ENCODE peak calls at places on chromosome 16, in seven cellular contexts. K, Q, A, S, W, V and U are unnamed samples.
A peak's percentile ranks its signal among the peaks of the same experiment; 100 is the strongest.

GRCh38 chr16:4426021-4426684 is 485 bp downstream of the DNAJA3 start:
- DNase-seq in W (no peak), Q (no peak), A (no peak), V (no peak), K (no peak), S (no peak), U (no peak)

GRCh38 chr16:30523768-30524574 is 2.4 kb downstream of the ZNF768 start:
- DNase-seq in A (no peak), S (no peak), V (no peak), W (no peak), K (no peak), Q (no peak), U (no peak)

GRCh38 chr16:56643080-56643778 is 4.8 kb downstream of the MT1A start:
- DNase-seq in Q (peak; percentile 89), K (peak; percentile 59), S (peak; percentile 89), W (peak; percentile 91), A (peak; percentile 78), V (no peak), U (peak; percentile 92)

GRCh38 chr16:69193860-69194259 is 6.9 kb downstream of the SNTB2 start:
- DNase-seq in K (no peak), W (no peak), Q (no peak), S (no peak), A (no peak), V (no peak), U (no peak)

GRCh38 chr16:31869511-31870201 is 4.0 kb upstream of the ZNF267 start:
- DNase-seq in S (peak; percentile 32), Q (no peak), K (peak; percentile 38), A (no peak), W (peak; percentile 80), V (no peak), U (peak; percentile 86)

GRCh38 chr16:20094157-20094556 is 20.5 kb upstream of the GPR139 start:
- DNase-seq in A (no peak), V (no peak), K (no peak), W (no peak), Q (no peak), S (no peak), U (no peak)

GRCh38 chr16:19841184-19841583 is 43.5 kb downstream of the GPRC5B start:
- DNase-seq in A (no peak), Q (no peak), S (no peak), K (no peak), W (no peak), V (no peak), U (no peak)

GRCh38 chr16:4094138-4094773 is 22.0 kb downstream of the ADCY9 start:
- DNase-seq in A (no peak), K (no peak), S (no peak), Q (no peak), W (peak; percentile 50), V (peak; percentile 37), U (peak; percentile 11)

GRCh38 chr16:30948956-30949654 is at the start of gene ORAI3:
- DNase-seq in A (no peak), W (peak; percentile 89), V (peak; percentile 86), S (peak; percentile 81), K (peak; percentile 68), Q (peak; percentile 77), U (peak; percentile 97)

GRCh38 chr16:11249233-11250061 is 6.6 kb downstream of the SOCS1 start:
- DNase-seq in Q (no peak), A (no peak), V (no peak), W (no peak), K (no peak), S (no peak), U (no peak)

GRCh38 chr16:80058236-80058635 is 457.7 kb upstream of the MAF start:
- DNase-seq in W (no peak), A (no peak), V (peak; percentile 70), K (peak; percentile 37), Q (no peak), S (peak; percentile 22), U (no peak)

GRCh38 chr16:87129771-87130170 is 187.4 kb downstream of the C16orf95 start:
- DNase-seq in A (peak; percentile 29), W (no peak), V (no peak), Q (no peak), K (no peak), S (no peak), U (no peak)

GRCh38 chr16:19396555-19397011 is 21.1 kb upstream of the TMC5 start:
- DNase-seq in A (no peak), Q (peak; percentile 87), W (peak; percentile 68), K (peak; percentile 74), S (peak; percentile 84), V (peak; percentile 67), U (no peak)

GRCh38 chr16:70434489-70435260 is 4.2 kb downstream of the ST3GAL2 start:
- DNase-seq in S (no peak), Q (no peak), A (no peak), W (no peak), V (no peak), K (no peak), U (no peak)

GRCh38 chr16:66899945-66900688 is 18.6 kb downstream of the CDH16 start:
- DNase-seq in V (no peak), S (peak; percentile 86), W (peak; percentile 82), Q (peak; percentile 87), A (no peak), K (peak; percentile 28), U (no peak)

GRCh38 chr16:83954577-83955016 is 1.6 kb downstream of the OSGIN1 start:
- DNase-seq in W (peak; percentile 90), K (peak; percentile 63), V (no peak), A (peak; percentile 54), Q (peak; percentile 56), S (peak; percentile 74), U (peak; percentile 83)

GRCh38 chr16:6111390-6111789 is 1013.8 kb upstream of the EEF2KMT start:
- DNase-seq in V (no peak), K (no peak), Q (no peak), W (no peak), A (no peak), S (no peak), U (no peak)

DNA sequence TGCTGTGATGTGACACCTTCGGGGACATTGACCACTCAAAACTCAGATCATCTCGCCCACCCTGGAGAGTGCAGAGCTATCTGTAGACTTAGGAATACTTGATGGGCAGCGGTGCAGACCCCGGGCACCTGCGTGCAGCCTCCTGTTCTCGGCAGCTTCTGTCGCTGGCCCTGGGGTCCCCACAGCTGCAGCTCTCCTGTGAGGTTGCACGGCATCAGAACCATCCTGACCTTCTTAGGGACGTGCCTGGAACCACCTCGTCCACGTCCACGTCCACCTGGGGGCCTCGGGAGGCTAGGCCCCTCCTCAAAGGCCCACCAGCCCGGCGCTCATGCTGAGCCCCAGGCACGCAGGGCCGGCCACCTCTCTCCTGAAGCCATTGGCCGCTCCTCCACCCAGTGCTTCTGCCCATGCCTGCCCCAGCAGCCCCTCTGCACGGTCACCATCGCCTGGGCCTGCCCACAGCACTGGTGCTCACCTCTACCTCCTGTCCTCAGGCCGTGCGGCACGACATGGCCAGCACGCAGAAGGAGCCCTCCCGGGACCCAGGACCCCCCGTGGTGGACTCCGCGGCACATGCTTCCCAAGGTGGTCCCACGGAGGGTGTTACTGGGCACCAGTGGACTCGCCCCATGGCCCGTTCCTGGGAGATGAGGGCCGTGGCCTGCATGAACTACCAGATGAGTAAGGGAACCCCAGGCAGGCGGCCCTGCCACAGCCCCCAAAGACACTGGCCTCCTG is 2.3 kb upstream of the WFIKKN1 start:
- DNase-seq in W (no peak), S (no peak), V (peak; percentile 64), A (no peak), K (no peak), Q (no peak), U (peak; percentile 76)
- TF ChIP-seq POLR2AphosphoS5 in W (no peak), S (no peak), V (no peak), A (peak; percentile 11), K (no peak), Q (no peak), U (no peak)

DNA sequence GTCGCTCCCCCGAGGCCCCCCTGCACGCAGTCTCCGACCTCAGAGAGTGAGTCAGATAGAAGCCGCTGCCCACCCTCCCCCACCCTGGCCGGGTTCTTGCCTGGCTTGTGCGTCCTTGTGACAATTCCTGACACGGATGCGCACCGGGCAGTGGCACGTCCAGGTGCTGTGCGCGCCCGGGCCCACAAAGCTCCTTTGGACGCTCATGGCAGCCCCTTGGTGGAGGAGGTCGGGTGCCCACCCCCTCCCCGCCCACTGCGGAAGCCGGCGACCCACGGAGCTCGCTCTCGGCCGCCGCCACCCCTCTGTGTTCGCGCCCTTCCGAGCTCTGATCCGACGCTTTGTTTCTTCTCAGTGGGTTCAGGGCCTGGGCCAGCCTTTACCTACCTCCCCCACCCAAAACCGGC is 662 bp upstream of the TUBB3 start:
- DNase-seq in Q (peak; percentile 50), W (peak; percentile 72), V (peak; percentile 87), S (peak; percentile 66), K (no peak), A (peak; percentile 82), U (no peak)
- TF ChIP-seq POLR2A in Q (no peak), W (no peak), V (no peak), S (no peak), K (no peak), A (peak; percentile 18), U (no peak)

DNA sequence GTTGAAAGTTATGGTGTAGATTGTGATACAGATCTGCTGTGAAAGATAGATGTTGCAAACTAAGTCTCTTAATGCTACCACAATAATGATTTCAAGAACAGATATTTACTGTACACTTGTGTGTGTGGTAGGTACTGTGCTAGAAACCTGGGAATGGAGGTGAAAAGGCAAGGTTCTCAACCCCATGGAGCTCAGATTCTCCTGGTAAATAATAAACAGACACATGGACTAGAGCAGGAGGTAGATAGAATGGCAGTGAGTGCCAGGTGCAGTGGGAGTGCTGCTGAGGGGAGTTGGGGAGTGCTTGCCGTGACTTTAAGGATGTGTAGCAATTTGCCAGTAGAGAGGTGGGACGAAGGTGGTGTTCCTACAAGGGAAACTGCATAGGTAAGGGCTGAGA is 34.9 kb downstream of the MRTFB start:
- DNase-seq in V (no peak), W (no peak), K (no peak), Q (no peak), S (no peak), A (no peak), U (no peak)
- H3K4me1 ChIP-seq in V (peaks cover 33% of the 10 kb centered on the region), W (peaks cover 53% of the 10 kb centered on the region), K (no peaks in the 10 kb centered on the region), Q (peaks cover 81% of the 10 kb centered on the region), S (peaks cover 17% of the 10 kb centered on the region), A (peaks cover 13% of the 10 kb centered on the region), U (peaks cover 38% of the 10 kb centered on the region)

GRCh38 chr16:53430363-53430762 is 3.9 kb upstream of the RBL2 start:
- DNase-seq in W (no peak), Q (no peak), K (no peak), S (no peak), A (no peak), V (no peak), U (no peak)

GRCh38 chr16:53434436-53435065 is at the start of gene RBL2:
- DNase-seq in Q (peak; percentile 87), A (no peak), S (peak; percentile 89), V (peak; percentile 89), W (peak; percentile 86), K (peak; percentile 77), U (peak; percentile 97)

GRCh38 chr16:53433509-53433908 is 762 bp upstream of the RBL2 start:
- DNase-seq in A (no peak), Q (no peak), V (no peak), W (peak; percentile 57), K (peak; percentile 37), S (no peak), U (no peak)

GRCh38 chr16:53435066-53435688 is 906 bp downstream of the RBL2 start:
- DNase-seq in S (peak; percentile 79), Q (peak; percentile 79), V (peak; percentile 83), K (peak; percentile 79), W (peak; percentile 91), A (peak; percentile 81), U (no peak)

DNA sequence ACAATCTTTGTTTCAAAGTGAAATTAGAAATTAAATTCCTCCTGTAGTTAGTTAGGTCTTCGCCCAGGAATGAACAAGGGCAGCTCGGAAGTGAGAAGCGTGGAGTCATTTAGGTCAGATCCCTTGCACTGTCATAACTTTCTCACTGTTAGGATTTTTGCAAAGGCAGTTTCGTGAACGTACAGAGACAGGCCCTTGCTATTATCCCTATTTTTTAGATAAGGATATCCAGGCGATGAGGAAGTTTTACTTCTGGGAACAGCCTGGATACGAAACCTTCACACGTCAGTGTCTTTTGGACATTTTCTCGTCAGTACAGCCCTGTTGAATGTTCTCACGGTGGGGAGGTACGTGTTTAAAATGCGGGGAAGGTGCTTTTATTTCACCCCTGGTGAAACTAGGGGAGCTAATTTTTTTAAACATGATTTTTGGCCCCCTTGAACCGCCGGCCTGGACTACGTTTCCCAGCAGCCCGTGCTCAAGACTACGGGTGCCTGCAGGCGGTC is 288 bp upstream of the RBL2 start:
- DNase-seq in W (no peak), K (no peak), Q (no peak), A (peak; percentile 58), V (no peak), S (no peak), U (no peak)
- TF ChIP-seq POLR2AphosphoS5 in W (peak; percentile 93), K (peak; percentile 6), Q (peak; percentile 93), A (no peak), V (no peak), S (no peak), U (no peak)